ENCODE peak calls at places on chromosomes 4 and X, in five cellular contexts. D is SK-N-SH; M is lung; R is A549; A is naive thymus-derived CD4-positive, alpha-beta T cell. Z is an unnamed sample. For H3K4me1 and H3K9me3, the result is how much of the 10 kb centered on the place peaks cover.

GRCh38 chrX:152930516-152930915 is 32.6 kb downstream of the ZNF185 start:
- DNase-seq in A (no peak), M (no peak), D (no peak), R (no peak), Z (no peak)

GRCh38 chr4:120616041-120616440 is 306.5 kb downstream of the PRDM5 start:
- DNase-seq in D (no peak), M (no peak), A (no peak), R (no peak), Z (no peak)

GRCh38 chr4:139593091-139593564 is 37.1 kb upstream of the SETD7 start:
- DNase-seq in D (no peak), M (no peak), R (peak), A (no peak), Z (no peak)

GRCh38 chrX:123833387-123833786 is 26.5 kb upstream of the XIAP start:
- DNase-seq in D (peak), A (peak), R (peak), M (peak), Z (peak)

GRCh38 chr4:15809058-15809457 is 30.9 kb downstream of the CD38 start:
- DNase-seq in A (no peak), D (no peak), M (no peak), R (no peak), Z (no peak)

GRCh38 chr4:138223191-138223910 is 18.8 kb downstream of the SLC7A11 start:
- DNase-seq in M (no peak), D (no peak), A (no peak), R (peak), Z (peak)

GRCh38 chrX:136589966-136590365 is 58.0 kb downstream of the VGLL1 start:
- DNase-seq in M (no peak), R (peak), D (no peak), A (no peak), Z (no peak)

GRCh38 chr4:34771632-34772031 is 1472.7 kb downstream of the ARAP2 start:
- DNase-seq in A (no peak), D (no peak), R (peak), M (no peak), Z (no peak)

GRCh38 chr4:108249397-108249796 is 80.7 kb upstream of the LEF1 start:
- DNase-seq in A (no peak), M (no peak), R (no peak), D (no peak), Z (no peak)

GRCh38 chrX:136574548-136574947 is 42.5 kb downstream of the VGLL1 start:
- DNase-seq in M (no peak), R (no peak), D (no peak), A (no peak), Z (no peak)

GRCh38 chr4:185965456-185966384 is 103.2 kb upstream of the TLR3 start:
- DNase-seq in D (no peak), R (no peak), A (no peak), M (no peak), Z (no peak)

GRCh38 chr4:76023381-76023780 is at the start of gene CXCL10:
- DNase-seq in D (no peak), R (no peak), A (no peak), M (no peak), Z (no peak)

GRCh38 chr4:140137654-140138053 is 16.3 kb downstream of the MAML3 start:
- DNase-seq in A (no peak), R (peak), M (no peak), D (no peak), Z (no peak)

GRCh38 chr4:52904421-52904820 is 42.3 kb downstream of the RASL11B start:
- DNase-seq in D (no peak), M (no peak), A (no peak), R (no peak), Z (no peak)

GRCh38 chrX:31832263-31832662 is 760.4 kb upstream of the FTHL17 start:
- DNase-seq in D (peak), A (no peak), M (no peak), R (no peak), Z (no peak)

GRCh38 chr4:1356181-1356998 is 9.4 kb downstream of the UVSSA start:
- DNase-seq in M (peak), A (no peak), R (peak), D (peak), Z (no peak)

DNA sequence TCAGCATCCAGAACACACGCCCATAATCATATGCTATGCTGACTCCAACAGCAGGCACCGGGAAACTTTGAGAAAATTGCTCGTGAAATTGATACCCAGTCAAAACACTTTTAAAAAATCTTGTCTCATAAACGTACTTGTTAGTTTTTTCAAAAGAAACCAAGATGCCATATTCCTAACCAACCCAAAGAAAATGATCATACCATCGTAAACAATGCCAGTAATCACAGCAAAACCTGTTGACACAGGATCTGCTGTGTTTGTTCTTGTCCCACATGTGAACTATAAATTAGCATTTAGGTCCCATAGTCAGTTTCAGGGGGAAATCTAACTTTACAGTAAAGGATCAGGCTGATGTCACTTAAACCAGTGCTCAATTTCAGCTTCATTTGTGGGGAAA is 23.0 kb downstream of the PRSS12 start:
- DNase-seq in M (no peak), D (no peak), R (no peak), A (no peak), Z (no peak)
- H3K4me1 ChIP-seq in M (under half), D (under half), R (under half), A (under half), Z (under half)

GRCh38 chr4:159256037-159256436 is 153.2 kb downstream of the RAPGEF2 start:
- DNase-seq in A (no peak), R (no peak), D (no peak), M (no peak), Z (no peak)

GRCh38 chr4:159250751-159251325 is 148.0 kb downstream of the RAPGEF2 start:
- DNase-seq in R (no peak), M (no peak), A (no peak), D (no peak), Z (no peak)

GRCh38 chr4:159248383-159249178 is 145.7 kb downstream of the RAPGEF2 start:
- DNase-seq in A (no peak), R (peak), D (peak), M (no peak), Z (no peak)

DNA sequence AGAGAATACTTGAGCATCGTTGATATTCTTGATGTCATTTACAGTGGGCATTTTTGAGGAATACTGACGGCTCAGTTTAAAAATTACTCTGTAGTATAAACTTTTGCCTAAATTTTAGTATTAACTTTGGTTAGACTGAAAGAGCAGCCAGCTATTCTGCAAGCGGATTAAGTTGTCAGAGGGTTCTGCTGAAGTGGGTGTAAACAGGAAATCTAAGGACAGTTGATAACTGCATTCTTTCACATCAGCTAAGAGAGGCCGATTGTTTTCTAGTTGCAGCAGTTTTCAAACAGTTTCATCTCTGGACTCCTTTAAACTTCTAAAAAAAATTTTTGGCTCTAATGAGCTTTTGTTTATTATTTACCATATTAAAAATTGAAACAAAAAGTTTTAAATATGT is 149.6 kb downstream of the RAPGEF2 start:
- DNase-seq in R (no peak), A (no peak), M (no peak), D (no peak), Z (no peak)
- H3K27ac ChIP-seq in R (no peak), A (no peak), M (no peak), D (no peak), Z (no peak)

GRCh38 chrX:102976793-102977495 is 39.9 kb downstream of the RAB40AL start:
- DNase-seq in R (no peak), D (no peak), A (no peak), M (no peak), Z (no peak)
- H3K9me3 ChIP-seq in R (under half), D (under half), A (under half), M (under half), Z (under half)

GRCh38 chr4:13542577-13543042 is 1.7 kb downstream of the NKX3-2 start:
- DNase-seq in M (no peak), R (no peak), A (no peak), D (no peak), Z (no peak)

GRCh38 chr4:13541720-13542576 is 2.4 kb downstream of the NKX3-2 start:
- DNase-seq in M (peak), R (peak), A (no peak), D (peak), Z (no peak)

GRCh38 chr4:13544556-13545393 is 467 bp upstream of the NKX3-2 start:
- DNase-seq in A (peak), M (peak), R (peak), D (peak), Z (peak)

GRCh38 chr4:13543648-13544555 is at the start of gene NKX3-2:
- DNase-seq in M (no peak), A (no peak), R (no peak), D (peak), Z (no peak)

GRCh38 chr4:13543091-13543581 is 1.2 kb downstream of the NKX3-2 start:
- DNase-seq in A (no peak), D (peak), R (no peak), M (no peak), Z (no peak)
- H3K4me1 ChIP-seq in A (under half), D (under half), R (under half), M (under half), Z (under half)

GRCh38 chrX:47497274-47497673 is 14.3 kb upstream of the ZNF41 start:
- DNase-seq in D (peak), R (peak), M (no peak), A (no peak), Z (no peak)

GRCh38 chrX:47501226-47502071 is 18.4 kb upstream of the ZNF41 start:
- DNase-seq in M (no peak), A (no peak), R (no peak), D (no peak), Z (no peak)

GRCh38 chrX:47498411-47498810 is 15.4 kb upstream of the ZNF41 start:
- DNase-seq in A (no peak), R (no peak), M (no peak), D (no peak), Z (no peak)

GRCh38 chrX:47500541-47500940 is 17.5 kb upstream of the ZNF41 start:
- DNase-seq in A (no peak), M (no peak), D (no peak), R (no peak), Z (no peak)

DNA sequence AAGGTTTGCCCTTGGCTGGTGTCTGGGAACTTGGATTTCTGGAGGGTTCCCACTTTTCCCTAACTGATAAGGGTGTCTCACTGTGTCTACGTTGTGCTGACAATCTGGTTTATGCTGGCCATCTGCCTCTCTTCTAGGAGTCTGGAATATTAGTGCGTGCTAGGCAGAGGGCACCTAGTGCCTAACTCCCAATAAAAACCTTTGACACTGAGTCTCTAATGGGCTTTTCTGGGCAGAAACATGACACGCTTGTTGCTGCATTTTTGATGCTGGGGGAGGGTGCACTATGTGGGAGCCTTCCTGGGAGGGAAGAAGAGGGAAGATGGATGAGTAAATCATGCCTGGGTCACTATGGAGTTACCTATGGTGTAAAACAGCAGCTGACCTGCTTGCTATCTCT is 16.3 kb upstream of the ZNF41 start:
- DNase-seq in R (no peak), M (no peak), A (no peak), D (no peak), Z (no peak)
- H3K27ac ChIP-seq in R (no peak), M (no peak), A (no peak), D (no peak), Z (no peak)

GRCh38 chr4:6783111-6783981 is 819 bp downstream of the KIAA0232 start:
- DNase-seq in M (peak), D (peak), A (peak), R (peak), Z (no peak)
- H3K9me3 ChIP-seq in M (under half), D (under half), A (under half), R (under half), Z (under half)

GRCh38 chr4:86972997-86973396 is 38.2 kb downstream of the AFF1 start:
- DNase-seq in D (no peak), A (no peak), M (peak), R (no peak), Z (no peak)

GRCh38 chr4:86973668-86974067 is 38.9 kb downstream of the AFF1 start:
- DNase-seq in D (no peak), A (no peak), M (no peak), R (no peak), Z (no peak)

GRCh38 chr4:86968477-86969015 is 33.7 kb downstream of the AFF1 start:
- DNase-seq in A (no peak), R (no peak), D (no peak), M (no peak), Z (no peak)

GRCh38 chr4:86970447-86971354 is 35.9 kb downstream of the AFF1 start:
- DNase-seq in R (no peak), M (no peak), D (no peak), A (no peak), Z (no peak)

DNA sequence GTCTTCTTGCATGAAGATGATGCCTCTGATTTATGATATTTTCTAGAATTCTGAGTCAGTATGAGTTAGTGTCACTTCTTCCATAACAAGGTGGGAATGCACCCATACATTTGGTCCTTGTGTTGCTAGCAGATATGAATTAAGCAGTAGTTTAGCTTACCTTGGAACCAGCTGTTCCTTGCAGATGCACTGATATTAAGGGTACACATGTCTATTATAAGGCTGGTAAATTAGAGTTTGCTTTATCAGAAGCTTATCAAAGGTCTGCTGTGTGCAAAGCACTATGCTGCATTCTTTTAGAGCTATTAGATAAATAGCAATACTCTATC is 36.5 kb downstream of the AFF1 start:
- DNase-seq in R (no peak), A (no peak), D (no peak), M (no peak), Z (no peak)
- H3K4me1 ChIP-seq in R (under half), A (under half), D (under half), M (under half), Z (under half)

Z was measured in iPS DF 6.9.